ENCODE peak calls at places on chromosome 20, in nine cellular contexts. R, N, J, U, Z, H, Q, G and S are unnamed samples.

GRCh38 chr20:57608516-57608915 is 11.7 kb downstream of the ZBP1 start:
- DNase-seq in R (no peak), N (no peak), J (no peak), U (no peak), Z (no peak), H (no peak), Q (no peak), G (no peak), S (no peak)

GRCh38 chr20:5835234-5835845 is 85.1 kb downstream of the SHLD1 start:
- DNase-seq in R (peak; percentile 35), N (peak; percentile 19), J (peak; percentile 62), U (peak; percentile 65), Z (peak; percentile 61), H (peak; percentile 3), Q (peak; percentile 22), G (peak; percentile 50), S (peak; percentile 21)

GRCh38 chr20:62652051-62652893 is 10.0 kb downstream of the SLCO4A1 start:
- DNase-seq in R (peak; percentile 94), N (peak; percentile 89), J (peak; percentile 99), U (peak; percentile 94), Z (peak; percentile 90), H (peak; percentile 93), Q (peak; percentile 92), G (peak; percentile 90), S (peak; percentile 47)

GRCh38 chr20:63072231-63072791 is 65.5 kb upstream of the BHLHE23 start:
- DNase-seq in R (no peak), N (no peak), J (no peak), U (peak; percentile 10), Z (no peak), H (no peak), Q (no peak), G (no peak), S (no peak)

GRCh38 chr20:59017493-59018231 is 1.6 kb upstream of the TUBB1 start:
- DNase-seq in R (no peak), N (no peak), J (no peak), U (no peak), Z (no peak), H (no peak), Q (no peak), G (no peak), S (no peak)

GRCh38 chr20:11676618-11677289 is 240.9 kb upstream of the BTBD3 start:
- DNase-seq in R (no peak), N (peak; percentile 0), J (peak; percentile 42), U (peak; percentile 58), Z (peak; percentile 26), H (peak; percentile 31), Q (no peak), G (peak; percentile 37), S (no peak)

GRCh38 chr20:45343867-45344721 is 4.1 kb downstream of the SDC4 start:
- DNase-seq in R (no peak), N (no peak), J (peak; percentile 93), U (peak; percentile 70), Z (peak; percentile 93), H (peak; percentile 77), Q (no peak), G (peak; percentile 63), S (no peak)

GRCh38 chr20:53943522-53944291 is 126.7 kb downstream of the BCAS1 start:
- DNase-seq in R (no peak), N (peak; percentile 61), J (peak; percentile 39), U (no peak), Z (no peak), H (peak; percentile 73), Q (no peak), G (no peak), S (peak; percentile 14)

GRCh38 chr20:58549681-58550542 is 34.7 kb upstream of the APCDD1L start:
- DNase-seq in R (no peak), N (no peak), J (no peak), U (no peak), Z (no peak), H (no peak), Q (no peak), G (no peak), S (no peak)

GRCh38 chr20:45985573-45985972 is 13.6 kb upstream of the ZNF335 start:
- DNase-seq in R (no peak), N (no peak), J (no peak), U (no peak), Z (no peak), H (no peak), Q (no peak), G (no peak), S (no peak)

GRCh38 chr20:38658879-38659612 is 57.4 kb downstream of the ARHGAP40 start:
- DNase-seq in R (no peak), N (peak; percentile 27), J (no peak), U (no peak), Z (no peak), H (no peak), Q (no peak), G (no peak), S (peak; percentile 17)

GRCh38 chr20:35111141-35111888 is 18.7 kb upstream of the TRPC4AP start:
- DNase-seq in R (no peak), N (no peak), J (peak; percentile 87), U (no peak), Z (peak; percentile 93), H (peak; percentile 24), Q (no peak), G (no peak), S (no peak)

GRCh38 chr20:25042531-25043498 is 15.1 kb downstream of the ACSS1 start:
- DNase-seq in R (no peak), N (peak; percentile 82), J (no peak), U (peak; percentile 88), Z (no peak), H (no peak), Q (peak; percentile 70), G (peak; percentile 57), S (peak; percentile 19)

GRCh38 chr20:36532388-36532787 is 8.9 kb upstream of the MYL9 start:
- DNase-seq in R (no peak), N (no peak), J (no peak), U (no peak), Z (no peak), H (no peak), Q (no peak), G (peak; percentile 44), S (no peak)

GRCh38 chr20:41480054-41480770 is 113.6 kb upstream of the EMILIN3 start:
- DNase-seq in R (no peak), N (peak; percentile 18), J (no peak), U (no peak), Z (no peak), H (no peak), Q (no peak), G (no peak), S (no peak)

GRCh38 chr20:24164360-24164759 is 175.8 kb upstream of the GGTLC1 start:
- DNase-seq in R (no peak), N (peak; percentile 13), J (no peak), U (no peak), Z (no peak), H (peak; percentile 61), Q (no peak), G (no peak), S (no peak)

GRCh38 chr20:10861619-10862018 is 187.8 kb upstream of the JAG1 start:
- DNase-seq in R (no peak), N (no peak), J (no peak), U (no peak), Z (peak; percentile 74), H (peak; percentile 23), Q (no peak), G (peak; percentile 51), S (no peak)

GRCh38 chr20:63356511-63356910 is 4.6 kb downstream of the CHRNA4 start:
- DNase-seq in R (no peak), N (no peak), J (no peak), U (no peak), Z (no peak), H (no peak), Q (no peak), G (no peak), S (no peak)

GRCh38 chr20:45337367-45338120 is 10.7 kb downstream of the SDC4 start:
- DNase-seq in R (peak; percentile 63), N (no peak), J (peak; percentile 94), U (peak; percentile 75), Z (peak; percentile 98), H (peak; percentile 82), Q (peak; percentile 46), G (peak; percentile 53), S (no peak)

GRCh38 chr20:49701313-49701731 is 12.4 kb downstream of the B4GALT5 start:
- DNase-seq in R (no peak), N (peak; percentile 80), J (peak; percentile 43), U (no peak), Z (peak; percentile 40), H (no peak), Q (no peak), G (no peak), S (no peak)

GRCh38 chr20:31274441-31274840 is 17.0 kb downstream of the DEFB115 start:
- DNase-seq in R (no peak), N (no peak), J (no peak), U (no peak), Z (no peak), H (no peak), Q (no peak), G (no peak), S (no peak)
- H3K9me3 ChIP-seq in R (peaks cover 7% of the 10 kb centered on the region), N (peaks cover 39% of the 10 kb centered on the region), J (peaks cover 27% of the 10 kb centered on the region), U (no peaks in the 10 kb centered on the region), Z (no peaks in the 10 kb centered on the region), H (no peaks in the 10 kb centered on the region), Q (peaks cover 59% of the 10 kb centered on the region), G (no peaks in the 10 kb centered on the region), S (peaks cover 4% of the 10 kb centered on the region)

GRCh38 chr20:47099749-47100515 is 205.3 kb downstream of the EYA2 start:
- DNase-seq in R (no peak), N (no peak), J (peak; percentile 33), U (no peak), Z (no peak), H (no peak), Q (peak; percentile 38), G (no peak), S (no peak)
- H3K9me3 ChIP-seq in R (no peaks in the 10 kb centered on the region), N (peaks cover 17% of the 10 kb centered on the region), J (no peaks in the 10 kb centered on the region), U (no peaks in the 10 kb centered on the region), Z (no peaks in the 10 kb centered on the region), H (peaks cover 9% of the 10 kb centered on the region), Q (peaks cover 57% of the 10 kb centered on the region), G (no peaks in the 10 kb centered on the region), S (no peaks in the 10 kb centered on the region)

DNA sequence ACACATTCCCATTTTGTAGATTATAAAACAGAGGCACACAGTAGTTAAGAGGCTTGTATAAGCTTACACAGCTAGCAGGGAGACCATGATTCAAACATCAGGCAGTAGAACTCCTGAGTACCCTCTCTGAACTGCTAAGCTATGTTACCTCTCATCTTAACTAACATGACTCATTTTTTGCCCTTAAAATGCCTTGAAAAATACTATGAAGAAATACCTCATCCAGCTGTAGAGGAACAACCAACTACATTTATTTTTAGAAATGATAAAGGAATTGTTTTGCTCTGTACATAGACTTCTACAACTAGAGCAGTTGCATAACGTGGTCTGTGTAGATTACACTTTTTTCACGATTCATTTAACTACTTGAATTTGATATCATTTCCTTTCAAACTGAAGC is 102.1 kb downstream of the FLRT3 start:
- DNase-seq in R (no peak), N (no peak), J (peak; percentile 84), U (no peak), Z (peak; percentile 89), H (peak; percentile 39), Q (no peak), G (no peak), S (no peak)
- H3K9me3 ChIP-seq in R (no peaks in the 10 kb centered on the region), N (peaks cover 11% of the 10 kb centered on the region), J (no peaks in the 10 kb centered on the region), U (no peaks in the 10 kb centered on the region), Z (no peaks in the 10 kb centered on the region), H (no peaks in the 10 kb centered on the region), Q (no peaks in the 10 kb centered on the region), G (no peaks in the 10 kb centered on the region), S (no peaks in the 10 kb centered on the region)

DNA sequence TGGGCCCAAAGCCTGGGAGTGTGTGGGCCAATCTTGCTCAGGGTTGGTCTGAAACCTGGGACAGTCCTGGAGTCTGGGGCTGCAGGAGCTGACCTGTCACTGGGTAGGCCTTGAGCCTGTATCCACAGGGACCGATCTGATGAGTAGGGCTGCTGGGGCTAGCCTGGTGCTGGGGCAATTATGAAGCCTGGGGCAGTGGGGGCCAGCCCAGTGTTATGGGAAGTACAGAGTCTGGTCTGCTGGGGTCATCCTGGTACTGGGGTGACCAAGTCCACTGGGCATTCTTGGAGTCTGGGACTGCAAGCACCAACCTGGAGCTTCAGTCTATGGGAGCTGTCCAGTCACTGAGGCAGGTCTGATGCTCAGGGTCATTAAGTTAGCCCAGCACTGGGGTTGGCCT is 20.7 kb downstream of the DEFB115 start:
- DNase-seq in R (no peak), N (no peak), J (no peak), U (no peak), Z (no peak), H (no peak), Q (no peak), G (no peak), S (no peak)
- H3K9me3 ChIP-seq in R (peaks cover 7% of the 10 kb centered on the region), N (peaks cover 11% of the 10 kb centered on the region), J (peaks cover 15% of the 10 kb centered on the region), U (no peaks in the 10 kb centered on the region), Z (no peaks in the 10 kb centered on the region), H (no peaks in the 10 kb centered on the region), Q (peaks cover 22% of the 10 kb centered on the region), G (no peaks in the 10 kb centered on the region), S (no peaks in the 10 kb centered on the region)